ENCODE peak calls at places on chromosomes 4 and X, in five cellular contexts. One of them, this sample, is unnamed.

GRCh38 chrX:45771114-45771513 is 570.4 kb upstream of the DIPK2B start:
- DNase-seq in NCI-H1694: no peak
- DNase-seq in SK-MEL-5: peak; percentile 48
- DNase-seq in NCI-H187 treated with DMSO at 0.1 percent for 48 hours: no peak
- DNase-seq in activated CD8-positive, alpha-beta memory T cell treated with anti-CD3 and anti-CD28 coated beads for 24 hours: no peak
- DNase-seq in this sample: peak; percentile 49

GRCh38 chrX:2147928-2148327 is 352.8 kb downstream of the DHRSX start:
- DNase-seq in NCI-H1694: no peak
- DNase-seq in SK-MEL-5: no peak
- DNase-seq in NCI-H187 treated with DMSO at 0.1 percent for 48 hours: no peak
- DNase-seq in activated CD8-positive, alpha-beta memory T cell treated with anti-CD3 and anti-CD28 coated beads for 24 hours: no peak
- DNase-seq in this sample: peak; percentile 45

GRCh38 chr4:140105436-140105835 is 48.5 kb downstream of the MAML3 start:
- DNase-seq in NCI-H1694: no peak
- DNase-seq in SK-MEL-5: peak; percentile 58
- DNase-seq in NCI-H187 treated with DMSO at 0.1 percent for 48 hours: no peak
- DNase-seq in activated CD8-positive, alpha-beta memory T cell treated with anti-CD3 and anti-CD28 coated beads for 24 hours: no peak
- DNase-seq in this sample: no peak

GRCh38 chrX:14872355-14872754 is 514 bp downstream of the FANCB start:
- DNase-seq in NCI-H1694: no peak
- DNase-seq in SK-MEL-5: no peak
- DNase-seq in NCI-H187 treated with DMSO at 0.1 percent for 48 hours: no peak
- DNase-seq in activated CD8-positive, alpha-beta memory T cell treated with anti-CD3 and anti-CD28 coated beads for 24 hours: no peak
- DNase-seq in this sample: no peak

GRCh38 chr4:8901335-8901734 is 29.7 kb upstream of the HMX1 start:
- DNase-seq in NCI-H1694: no peak
- DNase-seq in SK-MEL-5: no peak
- DNase-seq in NCI-H187 treated with DMSO at 0.1 percent for 48 hours: no peak
- DNase-seq in activated CD8-positive, alpha-beta memory T cell treated with anti-CD3 and anti-CD28 coated beads for 24 hours: no peak
- DNase-seq in this sample: no peak

GRCh38 chrX:106780664-106781377 is 21.7 kb upstream of the TBC1D8B start:
- DNase-seq in NCI-H1694: no peak
- DNase-seq in SK-MEL-5: no peak
- DNase-seq in NCI-H187 treated with DMSO at 0.1 percent for 48 hours: no peak
- DNase-seq in activated CD8-positive, alpha-beta memory T cell treated with anti-CD3 and anti-CD28 coated beads for 24 hours: no peak
- DNase-seq in this sample: no peak

GRCh38 chr4:5931526-5931925 is 38.6 kb upstream of the CRMP1 start:
- DNase-seq in NCI-H1694: no peak
- DNase-seq in SK-MEL-5: no peak
- DNase-seq in NCI-H187 treated with DMSO at 0.1 percent for 48 hours: no peak
- DNase-seq in activated CD8-positive, alpha-beta memory T cell treated with anti-CD3 and anti-CD28 coated beads for 24 hours: no peak
- DNase-seq in this sample: peak; percentile 57

GRCh38 chr4:129146639-129147038 is 50.7 kb downstream of the C4orf33 start:
- DNase-seq in NCI-H1694: no peak
- DNase-seq in SK-MEL-5: no peak
- DNase-seq in NCI-H187 treated with DMSO at 0.1 percent for 48 hours: no peak
- DNase-seq in activated CD8-positive, alpha-beta memory T cell treated with anti-CD3 and anti-CD28 coated beads for 24 hours: no peak
- DNase-seq in this sample: no peak

GRCh38 chr4:147954850-147955249 is 223.0 kb downstream of the ARHGAP10 start:
- DNase-seq in NCI-H1694: no peak
- DNase-seq in SK-MEL-5: no peak
- DNase-seq in NCI-H187 treated with DMSO at 0.1 percent for 48 hours: no peak
- DNase-seq in activated CD8-positive, alpha-beta memory T cell treated with anti-CD3 and anti-CD28 coated beads for 24 hours: no peak
- DNase-seq in this sample: no peak

GRCh38 chrX:110407910-110408545 is 49.4 kb downstream of the RTL9 start:
- DNase-seq in NCI-H1694: peak; percentile 82
- DNase-seq in SK-MEL-5: peak; percentile 79
- DNase-seq in NCI-H187 treated with DMSO at 0.1 percent for 48 hours: peak; percentile 34
- DNase-seq in activated CD8-positive, alpha-beta memory T cell treated with anti-CD3 and anti-CD28 coated beads for 24 hours: peak; percentile 60
- DNase-seq in this sample: peak; percentile 76

GRCh38 chr4:3297066-3297859 is 4.4 kb downstream of the RGS12 start:
- DNase-seq in NCI-H1694: no peak
- DNase-seq in SK-MEL-5: no peak
- DNase-seq in NCI-H187 treated with DMSO at 0.1 percent for 48 hours: no peak
- DNase-seq in activated CD8-positive, alpha-beta memory T cell treated with anti-CD3 and anti-CD28 coated beads for 24 hours: peak; percentile 42
- DNase-seq in this sample: no peak

GRCh38 chrX:108034725-108035124 is 10.1 kb upstream of the VSIG1 start:
- DNase-seq in NCI-H1694: no peak
- DNase-seq in SK-MEL-5: no peak
- DNase-seq in NCI-H187 treated with DMSO at 0.1 percent for 48 hours: no peak
- DNase-seq in activated CD8-positive, alpha-beta memory T cell treated with anti-CD3 and anti-CD28 coated beads for 24 hours: no peak
- DNase-seq in this sample: no peak

GRCh38 chr4:178296669-178297068 is 854.4 kb upstream of the AGA start:
- DNase-seq in NCI-H1694: no peak
- DNase-seq in SK-MEL-5: peak; percentile 52
- DNase-seq in NCI-H187 treated with DMSO at 0.1 percent for 48 hours: no peak
- DNase-seq in activated CD8-positive, alpha-beta memory T cell treated with anti-CD3 and anti-CD28 coated beads for 24 hours: no peak
- DNase-seq in this sample: no peak

GRCh38 chr4:65416875-65417274 is 253.4 kb downstream of the EPHA5 start:
- DNase-seq in NCI-H1694: peak; percentile 93
- DNase-seq in SK-MEL-5: no peak
- DNase-seq in NCI-H187 treated with DMSO at 0.1 percent for 48 hours: no peak
- DNase-seq in activated CD8-positive, alpha-beta memory T cell treated with anti-CD3 and anti-CD28 coated beads for 24 hours: no peak
- DNase-seq in this sample: peak; percentile 2

GRCh38 chr4:72602396-72602795 is 33.4 kb upstream of the ADAMTS3 start:
- DNase-seq in NCI-H1694: no peak
- DNase-seq in SK-MEL-5: no peak
- DNase-seq in NCI-H187 treated with DMSO at 0.1 percent for 48 hours: no peak
- DNase-seq in activated CD8-positive, alpha-beta memory T cell treated with anti-CD3 and anti-CD28 coated beads for 24 hours: no peak
- DNase-seq in this sample: no peak

GRCh38 chrX:265502-265901 is 15.7 kb upstream of the PLCXD1 start:
- DNase-seq in NCI-H1694: no peak
- DNase-seq in SK-MEL-5: no peak
- DNase-seq in NCI-H187 treated with DMSO at 0.1 percent for 48 hours: no peak
- DNase-seq in activated CD8-positive, alpha-beta memory T cell treated with anti-CD3 and anti-CD28 coated beads for 24 hours: no peak
- DNase-seq in this sample: no peak

GRCh38 chrX:134423606-134424005 is 36.4 kb upstream of the HPRT1 start:
- DNase-seq in NCI-H1694: no peak
- DNase-seq in SK-MEL-5: peak; percentile 42
- DNase-seq in NCI-H187 treated with DMSO at 0.1 percent for 48 hours: no peak
- DNase-seq in activated CD8-positive, alpha-beta memory T cell treated with anti-CD3 and anti-CD28 coated beads for 24 hours: no peak
- DNase-seq in this sample: peak; percentile 36

GRCh38 chr4:158255727-158256324 is 45.5 kb downstream of the TMEM144 start:
- DNase-seq in NCI-H1694: peak; percentile 20
- DNase-seq in SK-MEL-5: peak; percentile 61
- DNase-seq in NCI-H187 treated with DMSO at 0.1 percent for 48 hours: no peak
- DNase-seq in activated CD8-positive, alpha-beta memory T cell treated with anti-CD3 and anti-CD28 coated beads for 24 hours: no peak
- DNase-seq in this sample: peak; percentile 75

GRCh38 chr4:3387943-3388348 is 53.8 kb upstream of the HGFAC start:
- DNase-seq in NCI-H1694: no peak
- DNase-seq in SK-MEL-5: no peak
- DNase-seq in NCI-H187 treated with DMSO at 0.1 percent for 48 hours: no peak
- DNase-seq in activated CD8-positive, alpha-beta memory T cell treated with anti-CD3 and anti-CD28 coated beads for 24 hours: no peak
- DNase-seq in this sample: peak; percentile 29

GRCh38 chrX:24148535-24149345 is 789 bp upstream of the ZFX start:
- DNase-seq in NCI-H1694: no peak
- DNase-seq in SK-MEL-5: peak; percentile 8
- DNase-seq in NCI-H187 treated with DMSO at 0.1 percent for 48 hours: no peak
- DNase-seq in activated CD8-positive, alpha-beta memory T cell treated with anti-CD3 and anti-CD28 coated beads for 24 hours: no peak
- DNase-seq in this sample: peak; percentile 59

GRCh38 chr4:42718336-42718735 is 61.4 kb upstream of the ATP8A1 start:
- DNase-seq in NCI-H1694: no peak
- DNase-seq in SK-MEL-5: no peak
- DNase-seq in NCI-H187 treated with DMSO at 0.1 percent for 48 hours: no peak
- DNase-seq in activated CD8-positive, alpha-beta memory T cell treated with anti-CD3 and anti-CD28 coated beads for 24 hours: no peak
- DNase-seq in this sample: no peak

GRCh38 chr4:6118201-6118600 is 82.1 kb downstream of the JAKMIP1 start:
- DNase-seq in NCI-H1694: no peak
- DNase-seq in SK-MEL-5: no peak
- DNase-seq in NCI-H187 treated with DMSO at 0.1 percent for 48 hours: no peak
- DNase-seq in activated CD8-positive, alpha-beta memory T cell treated with anti-CD3 and anti-CD28 coated beads for 24 hours: peak; percentile 35
- DNase-seq in this sample: no peak

GRCh38 chr4:98466868-98467599 is 191.4 kb downstream of the TSPAN5 start:
- DNase-seq in NCI-H1694: no peak
- DNase-seq in SK-MEL-5: no peak
- DNase-seq in NCI-H187 treated with DMSO at 0.1 percent for 48 hours: no peak
- DNase-seq in activated CD8-positive, alpha-beta memory T cell treated with anti-CD3 and anti-CD28 coated beads for 24 hours: no peak
- DNase-seq in this sample: no peak

GRCh38 chrX:40908857-40909475 is 173.6 kb upstream of the MED14 start:
- DNase-seq in NCI-H1694: no peak
- DNase-seq in SK-MEL-5: no peak
- DNase-seq in NCI-H187 treated with DMSO at 0.1 percent for 48 hours: no peak
- DNase-seq in activated CD8-positive, alpha-beta memory T cell treated with anti-CD3 and anti-CD28 coated beads for 24 hours: no peak
- DNase-seq in this sample: no peak

GRCh38 chr4:100162027-100162685 is 28.1 kb downstream of the DDIT4L start:
- DNase-seq in NCI-H1694: no peak
- DNase-seq in SK-MEL-5: peak; percentile 81
- DNase-seq in NCI-H187 treated with DMSO at 0.1 percent for 48 hours: no peak
- DNase-seq in activated CD8-positive, alpha-beta memory T cell treated with anti-CD3 and anti-CD28 coated beads for 24 hours: no peak
- DNase-seq in this sample: peak; percentile 7

GRCh38 chr4:123599061-123599919 is 202.7 kb downstream of the SPRY1 start:
- DNase-seq in NCI-H1694: no peak
- DNase-seq in SK-MEL-5: no peak
- DNase-seq in NCI-H187 treated with DMSO at 0.1 percent for 48 hours: no peak
- DNase-seq in activated CD8-positive, alpha-beta memory T cell treated with anti-CD3 and anti-CD28 coated beads for 24 hours: no peak
- DNase-seq in this sample: no peak

GRCh38 chr4:98516441-98517323 is 141.7 kb downstream of the TSPAN5 start:
- DNase-seq in NCI-H1694: no peak
- DNase-seq in SK-MEL-5: no peak
- DNase-seq in NCI-H187 treated with DMSO at 0.1 percent for 48 hours: no peak
- DNase-seq in activated CD8-positive, alpha-beta memory T cell treated with anti-CD3 and anti-CD28 coated beads for 24 hours: no peak
- DNase-seq in this sample: peak; percentile 17

GRCh38 chrX:28610746-28611145 is 23.5 kb downstream of the IL1RAPL1 start:
- DNase-seq in NCI-H1694: no peak
- DNase-seq in SK-MEL-5: no peak
- DNase-seq in NCI-H187 treated with DMSO at 0.1 percent for 48 hours: no peak
- DNase-seq in activated CD8-positive, alpha-beta memory T cell treated with anti-CD3 and anti-CD28 coated beads for 24 hours: no peak
- DNase-seq in this sample: no peak

GRCh38 chr4:76790377-76790776 is 107.6 kb downstream of the SOWAHB start:
- DNase-seq in NCI-H1694: no peak
- DNase-seq in SK-MEL-5: no peak
- DNase-seq in NCI-H187 treated with DMSO at 0.1 percent for 48 hours: no peak
- DNase-seq in activated CD8-positive, alpha-beta memory T cell treated with anti-CD3 and anti-CD28 coated beads for 24 hours: no peak
- DNase-seq in this sample: no peak

GRCh38 chr4:102612824-102613366 is 111.7 kb downstream of the NFKB1 start:
- DNase-seq in NCI-H1694: no peak
- DNase-seq in SK-MEL-5: no peak
- DNase-seq in NCI-H187 treated with DMSO at 0.1 percent for 48 hours: no peak
- DNase-seq in activated CD8-positive, alpha-beta memory T cell treated with anti-CD3 and anti-CD28 coated beads for 24 hours: no peak
- DNase-seq in this sample: no peak

GRCh38 chr4:26343041-26343403 is 22.2 kb downstream of the RBPJ start:
- DNase-seq in NCI-H1694: no peak
- DNase-seq in SK-MEL-5: peak; percentile 74
- DNase-seq in NCI-H187 treated with DMSO at 0.1 percent for 48 hours: no peak
- DNase-seq in activated CD8-positive, alpha-beta memory T cell treated with anti-CD3 and anti-CD28 coated beads for 24 hours: no peak
- DNase-seq in this sample: no peak

GRCh38 chr4:19300213-19300612 is 951.5 kb upstream of the SLIT2 start:
- DNase-seq in NCI-H1694: no peak
- DNase-seq in SK-MEL-5: no peak
- DNase-seq in NCI-H187 treated with DMSO at 0.1 percent for 48 hours: no peak
- DNase-seq in activated CD8-positive, alpha-beta memory T cell treated with anti-CD3 and anti-CD28 coated beads for 24 hours: no peak
- DNase-seq in this sample: peak; percentile 65

GRCh38 chr4:43690121-43690520 is 758.5 kb downstream of the KCTD8 start:
- DNase-seq in NCI-H1694: no peak
- DNase-seq in SK-MEL-5: no peak
- DNase-seq in NCI-H187 treated with DMSO at 0.1 percent for 48 hours: no peak
- DNase-seq in activated CD8-positive, alpha-beta memory T cell treated with anti-CD3 and anti-CD28 coated beads for 24 hours: no peak
- DNase-seq in this sample: no peak

GRCh38 chrX:104307341-104307740 is 52.6 kb upstream of the ESX1 start:
- DNase-seq in NCI-H1694: no peak
- DNase-seq in SK-MEL-5: no peak
- DNase-seq in NCI-H187 treated with DMSO at 0.1 percent for 48 hours: no peak
- DNase-seq in activated CD8-positive, alpha-beta memory T cell treated with anti-CD3 and anti-CD28 coated beads for 24 hours: no peak
- DNase-seq in this sample: no peak

GRCh38 chrX:132443736-132444135 is 45.1 kb downstream of the MBNL3 start:
- DNase-seq in NCI-H1694: no peak
- DNase-seq in SK-MEL-5: no peak
- DNase-seq in NCI-H187 treated with DMSO at 0.1 percent for 48 hours: no peak
- DNase-seq in activated CD8-positive, alpha-beta memory T cell treated with anti-CD3 and anti-CD28 coated beads for 24 hours: no peak
- DNase-seq in this sample: no peak

GRCh38 chrX:31268359-31268758 is 196.5 kb upstream of the FTHL17 start:
- DNase-seq in NCI-H1694: no peak
- DNase-seq in SK-MEL-5: peak; percentile 20
- DNase-seq in NCI-H187 treated with DMSO at 0.1 percent for 48 hours: no peak
- DNase-seq in activated CD8-positive, alpha-beta memory T cell treated with anti-CD3 and anti-CD28 coated beads for 24 hours: no peak
- DNase-seq in this sample: no peak

GRCh38 chrX:116240446-116240845 is 69.9 kb downstream of the AGTR2 start:
- DNase-seq in NCI-H1694: no peak
- DNase-seq in SK-MEL-5: no peak
- DNase-seq in NCI-H187 treated with DMSO at 0.1 percent for 48 hours: no peak
- DNase-seq in activated CD8-positive, alpha-beta memory T cell treated with anti-CD3 and anti-CD28 coated beads for 24 hours: no peak
- DNase-seq in this sample: no peak

GRCh38 chr4:174120446-174121142 is 162.9 kb downstream of the FBXO8 start:
- DNase-seq in NCI-H1694: peak; percentile 28
- DNase-seq in SK-MEL-5: peak; percentile 84
- DNase-seq in NCI-H187 treated with DMSO at 0.1 percent for 48 hours: no peak
- DNase-seq in activated CD8-positive, alpha-beta memory T cell treated with anti-CD3 and anti-CD28 coated beads for 24 hours: no peak
- DNase-seq in this sample: peak; percentile 92

GRCh38 chr4:181323061-181323460 is 920.1 kb upstream of the TENM3 start:
- DNase-seq in NCI-H1694: no peak
- DNase-seq in SK-MEL-5: no peak
- DNase-seq in NCI-H187 treated with DMSO at 0.1 percent for 48 hours: no peak
- DNase-seq in activated CD8-positive, alpha-beta memory T cell treated with anti-CD3 and anti-CD28 coated beads for 24 hours: no peak
- DNase-seq in this sample: no peak

GRCh38 chrX:9788908-9789307 is 2.7 kb downstream of the SHROOM2 start:
- DNase-seq in NCI-H1694: no peak
- DNase-seq in SK-MEL-5: no peak
- DNase-seq in NCI-H187 treated with DMSO at 0.1 percent for 48 hours: no peak
- DNase-seq in activated CD8-positive, alpha-beta memory T cell treated with anti-CD3 and anti-CD28 coated beads for 24 hours: no peak
- DNase-seq in this sample: peak; percentile 37